ENCODE peak calls at places on chromosomes 7 and 10, in six cellular contexts. X, L, O, Q, P and I are unnamed samples.

GRCh38 chr7:8000315-8000941 is 31.8 kb downstream of the GLCCI1 start:
- DNase-seq in L (no peak), Q (no peak), X (no peak), P (no peak), O (no peak), I (no peak)

GRCh38 chr10:4283841-4284610 is 499.0 kb upstream of the KLF6 start:
- DNase-seq in Q (peak; percentile 82), P (no peak), O (peak; percentile 37), L (no peak), X (peak; percentile 31), I (peak; percentile 69)

GRCh38 chr10:59711871-59712491 is 2.3 kb upstream of the SLC16A9 start:
- DNase-seq in Q (no peak), L (no peak), O (no peak), P (no peak), X (no peak), I (no peak)

GRCh38 chr7:75054744-75055527 is 18.7 kb downstream of the RCC1L start:
- DNase-seq in X (peak; percentile 67), L (no peak), Q (peak; percentile 71), O (no peak), P (no peak), I (peak; percentile 94)

GRCh38 chr7:89017676-89018075 is 222.1 kb upstream of the TEX47 start:
- DNase-seq in Q (no peak), X (no peak), O (no peak), P (no peak), L (no peak), I (no peak)

GRCh38 chr10:46555366-46555712 is 1.1 kb downstream of the GPRIN2 start:
- DNase-seq in L (no peak), Q (no peak), P (no peak), O (no peak), X (no peak), I (no peak)

GRCh38 chr7:129862672-129863071 is 90.1 kb downstream of the UBE2H start:
- DNase-seq in L (no peak), P (no peak), Q (no peak), O (no peak), X (no peak), I (no peak)

GRCh38 chr7:87339373-87339897 is 6.0 kb upstream of the CROT start:
- DNase-seq in X (no peak), L (no peak), P (no peak), O (no peak), Q (no peak), I (no peak)

GRCh38 chr10:73940634-73941221 is 29.8 kb downstream of the PLAU start:
- DNase-seq in X (peak; percentile 83), Q (peak; percentile 85), O (peak; percentile 86), L (peak; percentile 87), P (peak; percentile 83), I (peak; percentile 97)

GRCh38 chr10:5544216-5544805 is 19.6 kb downstream of the CALML3 start:
- DNase-seq in L (no peak), Q (peak; percentile 11), O (peak; percentile 25), X (no peak), P (no peak), I (no peak)

GRCh38 chr7:123673752-123674398 is 18.2 kb downstream of the LMOD2 start:
- DNase-seq in O (no peak), L (no peak), X (no peak), Q (no peak), P (no peak), I (no peak)

GRCh38 chr7:159192761-159193453 is 48.2 kb upstream of the VIPR2 start:
- DNase-seq in Q (no peak), L (no peak), X (no peak), O (no peak), P (no peak), I (no peak)
- H3K9me3 ChIP-seq in Q (no peaks in the 10 kb centered on the region), L (peaks cover 6% of the 10 kb centered on the region), X (no peaks in the 10 kb centered on the region), O (no peaks in the 10 kb centered on the region), P (peaks cover 5% of the 10 kb centered on the region), I (peaks cover 2% of the 10 kb centered on the region)

GRCh38 chr7:5678295-5679046 is 103.0 kb downstream of the RNF216 start:
- DNase-seq in X (peak; percentile 9), O (no peak), P (no peak), L (no peak), Q (no peak), I (no peak)
- H3K27ac ChIP-seq in X (no peak overlapping the region), O (no peak overlapping the region), P (no peak overlapping the region), L (no peak overlapping the region), Q (peak overlapping the region; percentile 17), I (no peak overlapping the region)

GRCh38 chr10:132978542-132978941 is 36.2 kb upstream of the CFAP46 start:
- DNase-seq in P (no peak), Q (no peak), X (no peak), O (no peak), L (no peak), I (no peak)
- H3K9me3 ChIP-seq in P (no peaks in the 10 kb centered on the region), Q (no peaks in the 10 kb centered on the region), X (no peaks in the 10 kb centered on the region), O (no peaks in the 10 kb centered on the region), L (no peaks in the 10 kb centered on the region), I (no peaks in the 10 kb centered on the region)

GRCh38 chr7:17359610-17360009 is 61.2 kb downstream of the AHR start:
- DNase-seq in X (no peak), L (no peak), O (no peak), Q (no peak), P (no peak), I (no peak)
- H3K27ac ChIP-seq in X (no peak overlapping the region), L (no peak overlapping the region), O (no peak overlapping the region), Q (no peak overlapping the region), P (no peak overlapping the region), I (no peak overlapping the region)

GRCh38 chr7:35019801-35020200 is 17.5 kb downstream of the DPY19L1 start:
- DNase-seq in L (no peak), O (no peak), Q (no peak), X (no peak), P (no peak), I (no peak)

GRCh38 chr7:35021445-35021844 is 15.8 kb downstream of the DPY19L1 start:
- DNase-seq in L (no peak), X (no peak), P (no peak), O (no peak), Q (no peak), I (no peak)

GRCh38 chr7:35024298-35024697 is 13.0 kb downstream of the DPY19L1 start:
- DNase-seq in L (no peak), O (no peak), P (no peak), X (no peak), Q (no peak), I (no peak)

GRCh38 chr7:35025391-35025870 is 11.9 kb downstream of the DPY19L1 start:
- DNase-seq in Q (no peak), O (no peak), P (no peak), X (no peak), L (no peak), I (no peak)

DNA sequence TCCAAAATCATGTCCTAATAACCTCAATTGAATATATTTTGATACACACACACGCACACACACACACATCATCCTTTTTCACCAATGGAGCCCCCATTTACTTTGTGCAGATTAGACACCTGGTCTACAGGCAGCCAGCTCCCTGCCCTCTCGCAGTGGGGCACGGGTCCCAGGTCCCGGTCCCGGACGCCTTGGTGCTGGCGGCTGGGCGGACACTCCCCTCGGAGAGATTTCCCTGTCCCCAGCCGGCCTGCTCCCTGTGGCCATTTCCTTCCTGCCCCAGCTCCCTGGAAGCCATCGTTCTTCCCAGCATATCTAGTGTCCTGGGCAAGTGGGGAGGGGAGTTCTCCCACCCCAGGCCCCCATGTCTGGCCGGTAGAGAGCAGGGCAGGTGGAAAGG is 14.6 kb downstream of the DPY19L1 start:
- DNase-seq in O (no peak), X (no peak), P (no peak), Q (no peak), L (no peak), I (no peak)
- H3K9me3 ChIP-seq in O (no peaks in the 10 kb centered on the region), X (no peaks in the 10 kb centered on the region), P (no peaks in the 10 kb centered on the region), Q (no peaks in the 10 kb centered on the region), L (no peaks in the 10 kb centered on the region), I (no peaks in the 10 kb centered on the region)

DNA sequence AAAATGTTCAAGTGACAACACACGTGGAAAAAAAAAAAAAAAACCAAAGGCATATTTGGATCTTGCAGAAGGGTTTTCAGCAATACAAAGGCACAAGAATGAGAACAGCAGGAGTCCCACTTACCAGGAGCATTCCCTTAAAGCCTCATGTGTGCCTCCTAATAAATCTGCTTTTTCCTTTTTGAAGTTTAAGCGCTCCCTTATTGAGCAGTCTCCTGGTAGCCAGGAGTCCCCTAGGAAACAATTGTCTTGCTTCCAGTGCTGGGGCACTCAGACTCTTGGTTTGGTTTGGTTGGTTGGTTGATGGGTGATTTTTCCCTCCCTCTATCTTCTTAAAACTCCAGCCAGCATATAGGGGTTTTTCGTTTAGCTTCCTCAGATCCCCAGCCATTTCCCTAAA is 321.8 kb upstream of the NFE2L3 start:
- DNase-seq in X (no peak), P (no peak), O (no peak), L (no peak), Q (no peak), I (no peak)
- H3K27ac ChIP-seq in X (no peak overlapping the region), P (no peak overlapping the region), O (peak overlapping the region; percentile 21), L (peak overlapping the region; percentile 69), Q (peak overlapping the region; percentile 7), I (no peak overlapping the region)

DNA sequence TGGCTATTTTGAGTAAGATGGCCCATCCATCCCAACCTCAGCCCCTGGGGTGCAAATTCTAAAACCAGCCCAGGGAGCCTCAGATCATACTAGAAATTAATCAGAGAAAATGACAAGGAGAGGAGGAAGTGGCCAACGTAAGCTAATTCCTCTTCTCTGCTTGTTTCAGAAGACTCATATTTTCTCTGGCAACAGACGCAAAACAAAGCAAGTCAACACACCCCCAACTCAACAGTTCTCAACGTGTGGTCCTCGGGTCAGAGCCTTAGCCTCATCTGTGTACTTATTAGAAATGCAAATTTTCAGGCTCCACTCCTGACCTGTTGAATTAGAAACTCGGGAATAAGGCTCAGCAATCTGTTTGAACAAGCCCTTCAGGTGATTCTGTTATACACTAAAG is 413.9 kb upstream of the AUTS2 start:
- DNase-seq in L (no peak), X (no peak), P (no peak), Q (no peak), O (no peak), I (no peak)
- H3K9me3 ChIP-seq in L (no peaks in the 10 kb centered on the region), X (no peaks in the 10 kb centered on the region), P (no peaks in the 10 kb centered on the region), Q (no peaks in the 10 kb centered on the region), O (no peaks in the 10 kb centered on the region), I (peaks cover 2% of the 10 kb centered on the region)

GRCh38 chr10:133481086-133481643 is 27.4 kb downstream of the SCART1 start:
- DNase-seq in Q (no peak), L (no peak), O (no peak), P (no peak), X (no peak), I (no peak)
- H3K27ac ChIP-seq in Q (no peak overlapping the region), L (no peak overlapping the region), O (no peak overlapping the region), P (no peak overlapping the region), X (no peak overlapping the region), I (no peak overlapping the region)

DNA sequence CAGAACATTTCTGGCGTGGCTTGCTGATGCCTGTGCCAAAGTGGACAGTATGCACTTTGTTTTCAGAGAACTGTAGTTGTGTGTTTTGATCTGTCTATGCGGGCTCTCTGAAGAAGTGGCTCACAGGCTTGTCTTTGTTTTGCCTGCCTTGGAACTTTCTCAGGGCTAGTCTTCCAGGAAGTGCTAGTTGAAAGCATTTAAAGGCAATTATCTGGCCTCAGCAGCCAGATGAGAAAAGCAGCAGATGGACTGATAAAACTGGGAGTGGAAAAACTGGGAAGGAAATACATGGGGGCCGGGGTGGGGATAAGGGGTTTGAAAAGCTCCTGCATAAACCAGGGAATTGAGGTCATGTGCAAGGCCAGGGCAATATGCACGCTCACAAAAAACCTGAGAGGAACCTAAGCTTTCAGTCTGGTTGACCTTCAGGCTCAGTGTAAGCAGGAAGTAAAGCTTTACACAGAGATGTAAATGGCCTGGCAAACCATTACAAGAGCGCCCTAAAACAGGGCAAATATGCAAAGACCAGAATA is 94.5 kb downstream of the ZNF33B start:
- DNase-seq in O (no peak), P (no peak), X (no peak), L (no peak), Q (no peak), I (no peak)
- H3K9me3 ChIP-seq in O (peaks cover 69% of the 10 kb centered on the region), P (peaks cover 50% of the 10 kb centered on the region), X (peaks cover 3% of the 10 kb centered on the region), L (no peaks in the 10 kb centered on the region), Q (peaks cover 73% of the 10 kb centered on the region), I (peaks cover 9% of the 10 kb centered on the region)